ENCODE peak calls at places on chromosomes 4 and X, in six cellular contexts. M is CD4-positive, alpha-beta T cell; Y is uterus; C is HFFc6; R is sigmoid colon; S is heart left ventricle. W is an unnamed sample.

GRCh38 chr4:156594619-156595018 is 377.0 kb downstream of the PDGFC start:
- DNase-seq in M (no peak), Y (peak; percentile 41), C (no peak), R (peak; percentile 71), S (peak; percentile 27), W (no peak)

GRCh38 chrX:116379854-116380253 is 56.6 kb upstream of the SLC6A14 start:
- DNase-seq in M (no peak), Y (peak; percentile 10), C (no peak), R (no peak), S (no peak), W (no peak)

GRCh38 chr4:52657630-52658501 is 1.2 kb downstream of the USP46 start:
- DNase-seq in M (no peak), Y (no peak), C (peak; percentile 32), R (peak; percentile 65), S (no peak), W (no peak)

GRCh38 chrX:10781847-10782530 is 161.6 kb upstream of the MID1 start:
- DNase-seq in M (no peak), Y (no peak), C (no peak), R (no peak), S (no peak), W (no peak)

GRCh38 chr4:110042540-110043517 is 130.1 kb downstream of the EGF start:
- DNase-seq in M (no peak), Y (no peak), C (no peak), R (no peak), S (no peak), W (no peak)

GRCh38 chr4:38223801-38224236 is 263.6 kb downstream of the PTTG2 start:
- DNase-seq in M (no peak), Y (no peak), C (no peak), R (no peak), S (no peak), W (no peak)

GRCh38 chrX:9848718-9849481 is 62.7 kb downstream of the SHROOM2 start:
- DNase-seq in M (no peak), Y (no peak), C (no peak), R (no peak), S (no peak), W (no peak)

GRCh38 chr4:165288639-165289428 is 38.6 kb upstream of the MSMO1 start:
- DNase-seq in M (no peak), Y (no peak), C (peak; percentile 52), R (no peak), S (no peak), W (no peak)

GRCh38 chr4:6019316-6020263 is 1.4 kb upstream of the C4orf50 start:
- DNase-seq in M (no peak), Y (peak; percentile 24), C (peak; percentile 4), R (no peak), S (no peak), W (no peak)

GRCh38 chrX:150958177-150958576 is 25.0 kb upstream of the HMGB3 start:
- DNase-seq in M (no peak), Y (no peak), C (no peak), R (no peak), S (no peak), W (no peak)

GRCh38 chr4:38189445-38189844 is 229.2 kb downstream of the PTTG2 start:
- DNase-seq in M (no peak), Y (no peak), C (peak; percentile 80), R (no peak), S (no peak), W (no peak)

GRCh38 chrX:38438321-38438720 is 85.9 kb downstream of the OTC start:
- DNase-seq in M (no peak), Y (no peak), C (no peak), R (no peak), S (no peak), W (no peak)

GRCh38 chrX:49257846-49258748 is 6.4 kb downstream of the FOXP3 start:
- DNase-seq in M (no peak), Y (no peak), C (no peak), R (no peak), S (no peak), W (no peak)

GRCh38 chr4:168308912-168309311 is 9.6 kb downstream of the DDX60 start:
- DNase-seq in M (no peak), Y (no peak), C (no peak), R (no peak), S (no peak), W (no peak)

GRCh38 chrX:71298119-71298518 is 3.4 kb upstream of the ITGB1BP2 start:
- DNase-seq in M (no peak), Y (no peak), C (no peak), R (no peak), S (no peak), W (no peak)

GRCh38 chr4:142475663-142476062 is 370.4 kb downstream of the INPP4B start:
- DNase-seq in M (no peak), Y (no peak), C (no peak), R (no peak), S (no peak), W (no peak)

GRCh38 chr4:174047363-174047762 is 236.1 kb downstream of the FBXO8 start:
- DNase-seq in M (no peak), Y (no peak), C (no peak), R (no peak), S (no peak), W (no peak)

GRCh38 chrX:115892787-115893671 is 277.5 kb upstream of the AGTR2 start:
- DNase-seq in M (no peak), Y (peak; percentile 68), C (no peak), R (peak; percentile 80), S (peak; percentile 63), W (peak; percentile 29)

GRCh38 chrX:3697701-3698279 is 15.7 kb downstream of the PRKX start:
- DNase-seq in M (no peak), Y (no peak), C (no peak), R (peak; percentile 67), S (peak; percentile 49), W (no peak)

GRCh38 chr4:26861434-26862186 is 969 bp downstream of the STIM2 start:
- DNase-seq in M (peak; percentile 81), Y (peak; percentile 58), C (peak; percentile 48), R (peak; percentile 86), S (peak; percentile 78), W (no peak)

GRCh38 chr4:183026701-183027100 is 72.4 kb upstream of the WWC2 start:
- DNase-seq in M (no peak), Y (no peak), C (no peak), R (no peak), S (no peak), W (no peak)

GRCh38 chr4:13980317-13980716 is 352.8 kb upstream of the BOD1L1 start:
- DNase-seq in M (no peak), Y (no peak), C (peak; percentile 94), R (no peak), S (no peak), W (no peak)

GRCh38 chr4:4984186-4984585 is 35.1 kb downstream of the CYTL1 start:
- DNase-seq in M (no peak), Y (no peak), C (no peak), R (no peak), S (no peak), W (no peak)

GRCh38 chr4:74376888-74377483 is 12.0 kb downstream of the EREG start:
- DNase-seq in M (no peak), Y (no peak), C (peak; percentile 69), R (no peak), S (no peak), W (no peak)

GRCh38 chrX:154775611-154776349 is 13.1 kb downstream of the DKC1 start:
- DNase-seq in M (no peak), Y (no peak), C (no peak), R (no peak), S (peak; percentile 48), W (no peak)

GRCh38 chr4:147388016-147388415 is 92.9 kb upstream of the EDNRA start:
- DNase-seq in M (no peak), Y (no peak), C (no peak), R (no peak), S (no peak), W (no peak)

GRCh38 chrX:30865020-30865419 is 24.0 kb downstream of the TAB3 start:
- DNase-seq in M (no peak), Y (no peak), C (no peak), R (no peak), S (no peak), W (no peak)

GRCh38 chr4:171203425-171203824 is 609.8 kb upstream of the GALNTL6 start:
- DNase-seq in M (no peak), Y (no peak), C (no peak), R (no peak), S (no peak), W (no peak)

GRCh38 chr4:118281611-118282442 is 71.0 kb downstream of the PRSS12 start:
- DNase-seq in M (no peak), Y (no peak), C (peak; percentile 77), R (no peak), S (no peak), W (no peak)

GRCh38 chr4:76993787-76994641 is 44.5 kb downstream of the SEPTIN11 start:
- DNase-seq in M (peak; percentile 72), Y (no peak), C (no peak), R (no peak), S (no peak), W (no peak)

GRCh38 chrX:100368167-100368566 is 41.9 kb downstream of the PCDH19 start:
- DNase-seq in M (no peak), Y (no peak), C (no peak), R (no peak), S (no peak), W (no peak)
- TF ChIP-seq CTCF in M (no peak), Y (no peak), C (peak; percentile 26), R (no peak), S (peak; percentile 26), W (no peak)

GRCh38 chr4:47032405-47033106 is 1.2 kb downstream of the GABRB1 start:
- DNase-seq in M (no peak), Y (peak; percentile 38), C (no peak), R (peak; percentile 62), S (peak; percentile 81), W (peak; percentile 22)
- TF ChIP-seq CTCF in M (no peak), Y (peak; percentile 39), C (peak; percentile 53), R (peak; percentile 12), S (peak; percentile 59), W (no peak)

GRCh38 chrX:132955710-132956109 is 2.7 kb downstream of the HS6ST2 start:
- DNase-seq in M (no peak), Y (no peak), C (no peak), R (no peak), S (no peak), W (no peak)
- TF ChIP-seq CTCF in M (no peak), Y (no peak), C (no peak), R (no peak), S (no peak), W (no peak)

DNA sequence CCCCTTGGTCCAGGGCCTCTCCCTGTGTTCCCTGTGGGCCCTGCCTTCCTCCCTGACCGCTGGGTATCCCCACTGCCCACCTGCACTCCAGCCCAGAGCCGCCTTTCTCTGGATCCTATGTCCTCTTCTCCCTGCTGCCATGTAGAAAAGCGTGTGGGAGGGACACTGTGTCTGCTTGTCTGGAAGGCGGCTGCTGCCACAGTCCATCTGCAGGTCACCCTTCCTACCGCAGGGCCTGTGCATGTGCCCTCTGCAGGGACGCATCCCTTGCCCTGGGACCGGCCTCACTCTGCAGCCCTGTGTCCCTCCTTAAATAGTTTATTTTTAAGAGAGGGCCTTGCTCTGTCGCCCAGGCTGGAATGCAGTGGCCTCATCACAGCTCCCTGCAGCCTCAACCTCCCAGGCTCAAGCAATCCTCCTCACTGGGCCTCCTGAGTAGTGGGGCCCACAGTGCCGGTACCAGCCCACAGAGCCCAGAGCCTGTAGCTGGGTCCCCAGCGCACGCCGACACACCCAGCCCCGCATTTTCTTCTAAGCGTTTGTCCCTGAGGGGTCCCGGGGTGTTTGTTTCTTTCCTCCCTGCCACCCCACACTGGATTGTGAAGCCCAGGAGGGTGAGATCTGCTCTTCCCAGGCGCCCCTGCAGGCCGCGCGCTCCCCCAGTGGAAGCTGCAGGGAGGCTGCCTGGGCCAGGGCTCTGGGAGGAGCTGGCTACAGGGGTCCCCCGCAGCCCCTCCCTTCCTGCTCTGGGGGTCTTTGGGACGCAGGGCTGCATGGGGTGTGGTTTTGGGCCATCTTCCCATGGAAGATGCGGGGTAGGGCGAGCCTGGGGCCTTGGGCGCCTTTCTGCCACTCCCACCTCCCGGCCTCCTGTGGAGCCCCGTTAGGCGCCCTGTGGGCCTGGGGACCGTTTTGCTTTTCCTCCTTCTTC is 12.8 kb upstream of the NAT8L start:
- DNase-seq in M (no peak), Y (no peak), C (no peak), R (no peak), S (no peak), W (no peak)
- TF ChIP-seq CTCF in M (no peak), Y (no peak), C (no peak), R (no peak), S (no peak), W (no peak)

W was measured in omental fat pad.